ENCODE peak calls at places on chromosomes 3 and 15, in eight cellular contexts. K, X, H, W, Z, N, A and U are unnamed samples.

GRCh38 chr3:54047568-54047967 is 74.8 kb upstream of the CACNA2D3 start:
- DNase-seq in K (no peak), X (no peak), H (no peak), W (no peak), Z (no peak), N (no peak), A (no peak), U (no peak)

GRCh38 chr15:69055251-69055650 is 40.8 kb downstream of the NOX5 start:
- DNase-seq in K (no peak), X (no peak), H (no peak), W (no peak), Z (no peak), N (no peak), A (no peak), U (no peak)

GRCh38 chr15:79896634-79897379 is at the start of gene MTHFS:
- DNase-seq in K (peak; percentile 94), X (peak; percentile 94), H (no peak), W (peak; percentile 87), Z (peak; percentile 85), N (peak; percentile 72), A (peak; percentile 71), U (peak; percentile 67)

GRCh38 chr3:176359211-176359610 is 838.1 kb downstream of the TBL1XR1 start:
- DNase-seq in K (no peak), X (no peak), H (no peak), W (no peak), Z (no peak), N (no peak), A (no peak), U (no peak)

GRCh38 chr3:128312271-128312670 is 154.4 kb downstream of the DNAJB8 start:
- DNase-seq in K (no peak), X (no peak), H (no peak), W (no peak), Z (no peak), N (no peak), A (no peak), U (no peak)

GRCh38 chr3:108897883-108898282 is 55.8 kb downstream of the GUCA1C start:
- DNase-seq in K (no peak), X (no peak), H (no peak), W (no peak), Z (no peak), N (no peak), A (no peak), U (no peak)

GRCh38 chr3:32506466-32506865 is 3.8 kb upstream of the CMTM6 start:
- DNase-seq in K (no peak), X (no peak), H (no peak), W (no peak), Z (no peak), N (no peak), A (no peak), U (no peak)

GRCh38 chr3:160941885-160942494 is 163.2 kb downstream of the B3GALNT1 start:
- DNase-seq in K (no peak), X (no peak), H (no peak), W (peak; percentile 76), Z (peak; percentile 64), N (peak; percentile 65), A (peak; percentile 43), U (peak; percentile 78)

GRCh38 chr3:156488771-156489170 is 66.1 kb downstream of the SSR3 start:
- DNase-seq in K (no peak), X (no peak), H (no peak), W (no peak), Z (no peak), N (peak; percentile 35), A (no peak), U (no peak)

DNA sequence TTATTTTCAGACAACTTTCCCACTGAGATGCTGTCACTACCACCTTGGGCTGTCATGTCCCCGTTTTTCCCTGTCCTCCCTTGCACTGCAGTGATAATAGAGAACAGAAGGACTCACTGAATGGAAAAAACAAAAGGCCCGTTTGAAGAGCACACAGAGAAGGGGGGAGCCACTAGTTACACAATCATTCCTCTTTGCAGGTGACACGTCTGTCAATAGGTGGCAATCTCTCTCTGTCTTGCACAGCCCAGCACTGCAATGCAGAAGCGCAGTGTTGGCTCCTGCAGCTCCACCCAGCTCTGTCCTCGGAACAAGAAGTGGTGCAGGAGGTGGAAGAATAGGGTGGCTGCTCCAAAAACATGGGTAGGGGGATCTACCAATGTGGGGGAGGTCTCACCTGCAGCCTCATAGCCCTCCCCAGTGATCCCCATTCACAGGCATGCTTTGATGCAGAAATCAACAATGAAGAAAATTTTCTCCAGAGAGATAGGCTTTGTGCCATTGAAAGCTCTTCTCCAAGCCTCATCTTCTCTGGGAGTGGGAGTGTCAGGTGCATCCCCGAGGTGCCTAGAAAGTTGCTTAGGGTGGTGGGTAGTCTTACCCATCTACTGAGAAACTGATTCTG is 31.8 kb downstream of the FSTL1 start:
- DNase-seq in K (no peak), X (no peak), H (no peak), W (peak; percentile 63), Z (peak; percentile 65), N (no peak), A (no peak), U (no peak)
- TF ChIP-seq CTCF in K (no peak), X (peak; percentile 77), H (peak; percentile 12), W (peak; percentile 46), Z (peak; percentile 81), N (peak; percentile 27), A (peak; percentile 45), U (no peak)

DNA sequence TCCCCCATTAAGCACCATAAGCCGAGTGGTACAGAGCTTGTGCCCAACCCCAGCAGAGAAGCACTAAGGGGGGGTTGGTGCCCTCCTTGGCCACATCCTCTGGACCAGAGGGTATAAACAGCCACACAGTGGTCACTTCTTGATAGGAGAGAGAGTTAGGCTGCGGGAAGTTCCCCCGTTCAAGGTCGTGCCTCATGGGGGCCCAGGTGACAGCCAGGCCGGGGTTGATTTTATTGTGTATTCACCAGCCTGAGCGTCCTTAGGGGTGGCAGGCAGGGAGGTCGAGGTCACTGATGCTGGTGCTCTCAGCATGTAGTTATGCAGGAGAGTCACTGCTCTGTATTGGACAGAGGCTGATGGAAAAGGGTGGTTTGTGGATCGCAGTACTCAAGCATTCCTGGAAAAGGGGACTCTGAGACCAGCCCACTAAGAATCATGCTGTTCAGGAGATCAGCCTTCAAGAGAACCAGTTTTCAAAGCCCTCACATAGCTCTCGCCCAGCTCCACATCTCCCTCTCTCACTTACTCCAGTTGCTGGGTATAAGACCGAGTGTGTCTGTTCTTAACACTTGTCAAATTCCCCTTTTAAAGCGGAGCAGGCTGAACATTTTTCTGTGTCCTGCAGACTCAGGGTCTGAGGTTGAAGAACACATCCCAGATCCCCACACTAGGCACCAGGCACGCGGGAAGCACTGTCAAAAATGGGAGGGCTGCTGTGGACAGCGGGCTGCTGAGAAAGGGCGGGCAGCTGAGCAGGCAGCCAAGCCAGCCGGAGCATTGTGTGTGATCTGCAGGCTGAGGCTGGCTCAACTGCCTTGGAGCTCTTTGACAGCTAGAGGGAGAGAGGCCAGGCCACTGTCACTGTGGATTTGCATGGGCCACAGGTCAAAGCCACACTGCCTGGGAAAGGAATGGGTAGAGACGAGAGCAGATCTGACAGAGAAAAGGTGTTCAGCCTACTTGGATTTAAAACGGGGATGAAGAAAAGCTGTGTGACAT is 279.3 kb upstream of the LRRFIP2 start:
- DNase-seq in K (no peak), X (peak; percentile 83), H (no peak), W (peak; percentile 40), Z (no peak), N (no peak), A (peak; percentile 29), U (no peak)
- TF ChIP-seq CTCF in K (no peak), X (peak; percentile 36), H (no peak), W (no peak), Z (no peak), N (no peak), A (peak; percentile 24), U (no peak)

GRCh38 chr15:75639709-75640482 is at the start of gene IMP3:
- DNase-seq in K (peak; percentile 95), X (peak; percentile 97), H (peak; percentile 86), W (peak; percentile 96), Z (peak; percentile 98), N (peak; percentile 95), A (peak; percentile 95), U (peak; percentile 87)

GRCh38 chr15:75641176-75641498 is 1.1 kb upstream of the IMP3 start:
- DNase-seq in K (no peak), X (peak; percentile 25), H (no peak), W (no peak), Z (no peak), N (no peak), A (no peak), U (no peak)

GRCh38 chr15:75639191-75639708 is 774 bp downstream of the IMP3 start:
- DNase-seq in K (no peak), X (no peak), H (no peak), W (no peak), Z (peak; percentile 22), N (no peak), A (no peak), U (no peak)

GRCh38 chr15:75641603-75642002 is 1.6 kb upstream of the IMP3 start:
- DNase-seq in K (no peak), X (peak; percentile 15), H (no peak), W (no peak), Z (peak; percentile 78), N (no peak), A (no peak), U (no peak)

DNA sequence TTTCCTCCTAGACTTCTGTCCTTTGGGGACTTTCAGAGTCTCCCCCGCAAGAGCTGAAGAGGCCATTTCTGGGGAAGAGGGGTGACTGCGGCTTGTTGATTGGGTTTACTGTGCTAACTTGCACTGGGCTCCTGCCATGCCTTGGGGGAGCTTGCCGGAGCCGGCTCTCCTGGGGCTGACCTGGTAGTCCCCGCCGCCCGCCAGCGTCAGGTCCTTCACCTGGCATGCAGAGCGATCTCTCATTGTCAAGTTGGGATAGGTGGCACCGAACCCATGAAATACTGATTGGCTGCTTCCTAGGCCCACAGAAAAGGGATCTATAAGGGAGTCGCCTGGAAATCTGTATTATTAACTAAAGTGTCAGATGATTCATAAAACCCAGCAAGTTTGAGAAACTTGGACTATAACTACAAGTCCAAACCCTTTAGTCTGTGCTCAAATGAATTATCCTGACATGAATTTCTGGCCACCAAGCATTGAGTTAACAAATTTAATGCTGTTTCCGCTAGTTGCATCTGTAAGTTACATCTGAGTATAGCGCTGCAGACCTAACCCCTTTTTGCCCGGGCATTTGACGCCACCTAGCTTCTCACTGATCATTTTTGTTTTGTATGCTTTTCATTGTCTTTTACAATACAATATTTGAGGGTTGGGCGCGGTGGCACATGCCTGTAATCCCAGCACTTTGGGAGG is 605 bp upstream of the IMP3 start:
- DNase-seq in K (peak; percentile 60), X (peak; percentile 11), H (no peak), W (no peak), Z (peak; percentile 83), N (peak; percentile 40), A (no peak), U (no peak)
- TF ChIP-seq CTCF in K (no peak), X (no peak), H (peak; percentile 39), W (peak; percentile 14), Z (peak; percentile 85), N (peak; percentile 41), A (peak; percentile 32), U (no peak)

DNA sequence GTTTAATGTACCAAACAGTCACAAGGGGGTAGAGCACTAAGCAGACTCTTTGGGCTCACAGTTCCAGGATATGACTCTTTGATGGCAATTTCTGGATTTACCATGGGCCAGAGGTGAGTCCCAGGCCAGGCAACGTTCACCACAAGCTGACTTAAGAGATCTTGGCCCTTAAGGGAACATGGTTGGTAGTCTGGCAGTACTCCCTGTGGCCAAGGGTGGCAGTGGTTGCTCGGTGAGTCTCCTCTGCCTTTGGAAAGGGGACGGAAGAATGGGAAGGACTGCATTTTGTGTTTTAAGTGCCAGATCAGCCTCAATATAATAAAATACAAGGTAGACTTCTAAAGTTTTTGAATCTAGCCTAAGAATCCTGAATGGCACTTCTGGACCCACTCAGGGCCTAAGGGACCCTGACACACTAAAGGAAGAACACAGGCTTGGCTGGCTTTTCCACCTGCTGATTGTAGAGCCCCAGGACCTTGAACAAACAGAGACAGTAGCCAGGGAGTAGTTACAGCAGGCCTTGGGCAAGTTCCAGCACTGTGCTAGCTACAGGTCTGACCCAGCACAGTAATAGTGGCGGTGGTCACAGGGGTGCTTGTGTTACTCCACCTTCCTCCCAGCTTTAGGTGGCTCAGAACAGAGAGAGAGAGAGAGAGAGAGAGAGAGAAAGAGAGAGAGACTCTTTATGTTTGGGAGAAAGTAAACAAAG is 730.7 kb upstream of the ALCAM start:
- DNase-seq in K (peak; percentile 25), X (no peak), H (no peak), W (no peak), Z (no peak), N (no peak), A (no peak), U (no peak)
- TF ChIP-seq CTCF in K (no peak), X (no peak), H (peak; percentile 7), W (no peak), Z (peak; percentile 28), N (peak; percentile 20), A (no peak), U (no peak)